ENCODE peak calls at places on chromosomes 4 and X, in five cellular contexts. B, R, N, A and V are unnamed samples.

GRCh38 chr4:78945638-78946179 is 6.5 kb upstream of the PAQR3 start:
- DNase-seq in N (no peak), A (no peak), R (no peak), B (no peak), V (no peak)

GRCh38 chrX:110846071-110846470 is 50.5 kb upstream of the CHRDL1 start:
- DNase-seq in B (no peak), R (no peak), N (no peak), A (no peak), V (no peak)

GRCh38 chrX:154082396-154083133 is 15.0 kb downstream of the MECP2 start:
- DNase-seq in A (no peak), R (no peak), N (peak), B (no peak), V (no peak)

GRCh38 chr4:1309261-1310010 is 19.7 kb downstream of the MAEA start:
- DNase-seq in R (peak), A (peak), B (peak), N (peak), V (no peak)

GRCh38 chr4:15695240-15695699 is 7.6 kb upstream of the BST1 start:
- DNase-seq in N (peak), A (no peak), B (no peak), R (no peak), V (no peak)

GRCh38 chr4:57154191-57154590 is 44.0 kb upstream of the IGFBP7 start:
- DNase-seq in A (no peak), B (no peak), R (peak), N (peak), V (no peak)

GRCh38 chrX:136425996-136426395 is 61.8 kb upstream of the BRS3 start:
- DNase-seq in A (no peak), R (no peak), B (no peak), N (no peak), V (no peak)

GRCh38 chr4:57370691-57371090 is 260.5 kb upstream of the IGFBP7 start:
- DNase-seq in A (no peak), R (no peak), B (no peak), N (peak), V (no peak)

GRCh38 chr4:15336410-15337184 is 91.2 kb upstream of the C1QTNF7 start:
- DNase-seq in R (no peak), A (no peak), N (peak), B (no peak), V (no peak)

GRCh38 chr4:8761824-8762205 is 109.8 kb downstream of the HMX1 start:
- DNase-seq in A (no peak), R (no peak), N (no peak), B (no peak), V (no peak)

GRCh38 chr4:112031712-112032328 is 113.4 kb upstream of the FAM241A start:
- DNase-seq in A (peak), B (no peak), N (peak), R (peak), V (no peak)